ENCODE peak calls at places on chromosomes 5 and 9, in six cellular contexts. U is prostate gland, C is IMR-90, Q is body of pancreas, P is Peyer's patch, B is H54. S is an unnamed sample.

GRCh38 chr9:109640232-109641078 is 139.5 kb upstream of the PALM2AKAP2 start:
- DNase-seq in U (peak), C (peak), Q (peak), P (no peak), B (peak), S (peak)

GRCh38 chr9:8706998-8707397 is 907.4 kb upstream of the DMAC1 start:
- DNase-seq in U (no peak), C (no peak), Q (no peak), P (no peak), B (no peak), S (no peak)

GRCh38 chr5:40755407-40756365 is at the start of gene TTC33:
- DNase-seq in U (peak), C (peak), Q (peak), P (peak), B (peak), S (peak)

GRCh38 chr9:130027533-130028370 is 15.2 kb downstream of the FNBP1 start:
- DNase-seq in U (no peak), C (no peak), Q (no peak), P (no peak), B (no peak), S (no peak)

GRCh38 chr5:34474573-34475021 is 181.5 kb upstream of the RAI14 start:
- DNase-seq in U (no peak), C (peak), Q (peak), P (no peak), B (peak), S (no peak)

GRCh38 chr9:110058304-110058953 is 149.5 kb downstream of the C9orf152 start:
- DNase-seq in U (no peak), C (peak), Q (peak), P (peak), B (no peak), S (no peak)

GRCh38 chr5:159262472-159262858 is 625 bp upstream of the UBLCP1 start:
- DNase-seq in U (no peak), C (peak), Q (no peak), P (no peak), B (no peak), S (no peak)

GRCh38 chr9:125550216-125550614 is 156.8 kb downstream of the MAPKAP1 start:
- DNase-seq in U (no peak), C (peak), Q (no peak), P (no peak), B (no peak), S (no peak)

GRCh38 chr9:74736635-74737034 is 151.1 kb downstream of the TRPM6 start:
- DNase-seq in U (no peak), C (no peak), Q (no peak), P (no peak), B (no peak), S (no peak)

GRCh38 chr9:126788046-126788445 is 16.8 kb upstream of the ZBTB43 start:
- DNase-seq in U (no peak), C (no peak), Q (no peak), P (no peak), B (no peak), S (no peak)

GRCh38 chr9:96163712-96164111 is 138.3 kb downstream of the HSD17B3 start:
- DNase-seq in U (no peak), C (no peak), Q (no peak), P (no peak), B (no peak), S (no peak)

GRCh38 chr9:94941211-94941875 is 214.8 kb downstream of the AOPEP start:
- DNase-seq in U (no peak), C (peak), Q (peak), P (no peak), B (no peak), S (peak)

GRCh38 chr5:123298335-123299010 is 124.7 kb downstream of the CEP120 start:
- DNase-seq in U (no peak), C (no peak), Q (no peak), P (no peak), B (no peak), S (no peak)

GRCh38 chr5:123294544-123294943 is 128.7 kb downstream of the CEP120 start:
- DNase-seq in U (no peak), C (no peak), Q (no peak), P (no peak), B (no peak), S (no peak)

GRCh38 chr5:123297866-123298265 is 125.3 kb downstream of the CEP120 start:
- DNase-seq in U (no peak), C (peak), Q (no peak), P (no peak), B (no peak), S (no peak)

GRCh38 chr5:123299124-123299523 is 124.1 kb downstream of the CEP120 start:
- DNase-seq in U (no peak), C (no peak), Q (no peak), P (no peak), B (no peak), S (no peak)

GRCh38 chr5:123297198-123297831 is 125.9 kb downstream of the CEP120 start:
- DNase-seq in U (no peak), C (no peak), Q (no peak), P (no peak), B (no peak), S (no peak)
- TF ChIP-seq POLR2A in U (no peak), C (no peak), Q (no peak), P (no peak), B (no peak), S (no peak)

GRCh38 chr9:98084396-98084795 is 27.9 kb downstream of the NANS start:
- DNase-seq in U (no peak), C (no peak), Q (no peak), P (no peak), B (no peak), S (no peak)

GRCh38 chr9:98083566-98084135 is 27.1 kb downstream of the NANS start:
- DNase-seq in U (no peak), C (no peak), Q (no peak), P (no peak), B (no peak), S (no peak)

GRCh38 chr9:98086461-98086860 is 29.9 kb downstream of the NANS start:
- DNase-seq in U (no peak), C (no peak), Q (no peak), P (no peak), B (no peak), S (no peak)

GRCh38 chr9:98085955-98086354 is 29.4 kb downstream of the NANS start:
- DNase-seq in U (no peak), C (no peak), Q (no peak), P (no peak), B (no peak), S (no peak)

DNA sequence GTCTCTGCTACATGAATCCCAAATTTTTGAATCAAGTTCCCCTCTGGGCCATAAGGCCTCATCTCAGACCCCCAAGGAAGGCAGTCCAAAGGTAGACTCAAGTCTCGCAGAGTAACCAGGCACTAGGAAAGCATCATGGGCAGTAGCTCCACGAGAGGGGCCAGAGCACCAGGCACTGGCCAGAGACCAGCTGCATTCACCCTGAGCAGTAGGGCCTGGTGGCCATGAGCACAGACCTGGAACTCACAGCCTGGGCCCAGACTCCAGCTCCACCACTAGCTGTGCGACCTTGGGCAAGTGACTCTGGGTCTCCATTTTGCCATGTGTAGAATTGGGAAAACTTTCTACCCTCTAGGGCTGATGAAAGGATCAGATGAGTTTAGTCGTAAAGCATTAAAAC is 28.5 kb downstream of the NANS start:
- DNase-seq in U (no peak), C (no peak), Q (no peak), P (no peak), B (no peak), S (no peak)
- TF ChIP-seq POLR2A in U (no peak), C (no peak), Q (no peak), P (no peak), B (no peak), S (no peak)

DNA sequence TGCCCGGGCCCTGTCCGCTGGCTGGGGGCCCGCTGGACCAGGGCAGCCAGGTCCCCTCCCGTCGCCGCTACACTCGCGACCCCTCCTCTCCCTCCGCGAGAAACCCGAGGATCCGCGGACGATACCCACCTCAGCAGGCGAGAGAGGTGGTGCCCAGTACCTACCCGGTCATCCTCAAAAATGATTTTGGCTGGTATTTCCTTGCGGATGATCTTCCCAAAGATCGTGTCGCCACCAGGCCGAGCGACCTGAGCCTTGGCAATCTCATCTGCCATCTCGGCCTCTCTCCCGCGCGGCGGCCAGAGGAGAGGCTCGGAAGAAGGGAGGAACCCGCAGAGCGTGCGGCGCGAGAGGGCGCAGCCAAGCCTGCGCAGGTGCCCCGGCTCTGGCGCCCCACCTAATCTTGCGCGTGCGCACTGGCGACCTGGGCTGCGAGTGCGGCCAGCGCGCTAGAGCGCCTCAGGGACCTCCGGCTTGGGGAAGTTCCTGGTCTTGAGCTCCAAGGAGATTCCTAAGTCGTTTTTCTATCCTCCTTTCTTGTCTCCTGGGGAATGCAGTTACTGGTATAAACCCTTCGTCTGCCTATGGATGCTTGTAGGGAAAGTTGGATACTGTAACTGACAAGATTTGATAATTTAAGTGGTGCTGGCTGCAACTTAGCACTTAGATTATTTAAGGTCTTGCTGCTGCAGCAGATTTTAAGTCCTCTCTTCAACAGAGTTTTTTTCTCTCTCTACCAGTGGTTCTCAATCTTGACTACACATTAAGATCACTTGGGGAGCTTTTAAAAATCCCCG is at the start of gene HINT1:
- DNase-seq in U (peak), C (peak), Q (peak), P (peak), B (peak), S (peak)
- TF ChIP-seq POLR2A in U (peak), C (peak), Q (peak), P (peak), B (peak), S (peak)

DNA sequence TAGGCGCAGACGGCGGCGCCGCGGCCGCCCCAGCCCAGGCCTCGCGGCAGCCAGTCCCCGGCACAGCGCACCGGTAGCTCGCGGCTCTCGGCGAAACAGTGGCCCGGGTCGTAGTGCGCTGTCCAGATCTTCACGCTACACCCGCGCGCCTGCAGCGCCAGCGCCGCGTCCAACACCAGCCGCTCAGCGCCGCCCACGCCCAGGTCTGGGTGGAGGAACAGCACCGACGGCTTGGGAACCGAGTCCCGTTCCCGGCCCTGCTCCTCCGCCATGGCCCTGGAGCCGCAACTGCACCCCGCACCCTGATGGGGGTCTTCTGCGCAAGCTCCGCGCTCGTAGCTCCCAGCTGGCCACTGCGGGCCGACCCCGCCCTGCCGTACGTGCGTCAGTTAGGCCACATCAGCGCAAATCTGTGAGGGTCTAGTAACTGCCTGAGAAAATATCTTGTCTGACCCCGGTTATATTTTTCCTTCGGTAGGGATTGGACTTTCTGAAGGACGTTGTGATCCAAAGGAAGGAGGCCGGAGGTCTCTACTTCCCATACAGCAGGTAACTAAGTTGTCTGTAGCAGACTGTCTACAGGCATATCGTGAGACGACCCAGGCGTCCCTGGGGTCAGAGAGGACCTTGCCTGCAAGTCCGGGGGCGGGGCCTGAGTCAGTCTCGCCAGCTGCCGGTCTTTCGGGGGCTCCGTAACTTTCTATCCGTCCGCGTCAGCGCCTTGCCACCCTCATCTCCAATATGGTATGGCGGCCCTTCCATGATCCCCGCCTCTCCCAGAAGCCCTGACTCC is at the start of the genes ALG2 and SEC61B:
- DNase-seq in U (peak), C (peak), Q (peak), P (peak), B (peak), S (peak)
- TF ChIP-seq POLR2A in U (peak), C (peak), Q (peak), P (peak), B (peak), S (peak)

GRCh38 chr5:151811593-151812321 is 40.0 kb downstream of the G3BP1 start:
- DNase-seq in U (no peak), C (peak), Q (no peak), P (no peak), B (no peak), S (peak)
- TF ChIP-seq POLR2A in U (no peak), C (no peak), Q (no peak), P (no peak), B (no peak), S (no peak)